ENCODE peak calls at places on chromosomes 13 and 19, in five cellular contexts. One of them, this sample, is unnamed.

GRCh38 chr19:6041991-6042421 is 64.1 kb upstream of the RANBP3 start:
- DNase-seq in T-helper 9 cell: no peak
- DNase-seq in activated T-helper 1 cell treated with anti-CD3 and anti-CD28 coated beads, Interleukin-2, amount 50 U/mL, for 16 hours: no peak
- DNase-seq in stimulated activated CD4-positive, alpha-beta T cell treated with anti-CD3 and anti-CD28 coated beads, Interleukin-4, amount 100 ng/mL, for 24 hours: no peak
- DNase-seq in COR-L47: no peak
- DNase-seq in this sample: no peak

GRCh38 chr13:112923962-112924361 is 45.1 kb upstream of the MCF2L start:
- DNase-seq in T-helper 9 cell: no peak
- DNase-seq in activated T-helper 1 cell treated with anti-CD3 and anti-CD28 coated beads, Interleukin-2, amount 50 U/mL, for 16 hours: no peak
- DNase-seq in stimulated activated CD4-positive, alpha-beta T cell treated with anti-CD3 and anti-CD28 coated beads, Interleukin-4, amount 100 ng/mL, for 24 hours: no peak
- DNase-seq in COR-L47: no peak
- DNase-seq in this sample: no peak

GRCh38 chr19:46489445-46490272 is 6.0 kb downstream of the PNMA8B start:
- DNase-seq in T-helper 9 cell: no peak
- DNase-seq in activated T-helper 1 cell treated with anti-CD3 and anti-CD28 coated beads, Interleukin-2, amount 50 U/mL, for 16 hours: no peak
- DNase-seq in stimulated activated CD4-positive, alpha-beta T cell treated with anti-CD3 and anti-CD28 coated beads, Interleukin-4, amount 100 ng/mL, for 24 hours: no peak
- DNase-seq in COR-L47: no peak
- DNase-seq in this sample: no peak

GRCh38 chr13:27279506-27279905 is 8.9 kb downstream of the RASL11A start:
- DNase-seq in T-helper 9 cell: no peak
- DNase-seq in activated T-helper 1 cell treated with anti-CD3 and anti-CD28 coated beads, Interleukin-2, amount 50 U/mL, for 16 hours: no peak
- DNase-seq in stimulated activated CD4-positive, alpha-beta T cell treated with anti-CD3 and anti-CD28 coated beads, Interleukin-4, amount 100 ng/mL, for 24 hours: no peak
- DNase-seq in COR-L47: no peak
- DNase-seq in this sample: no peak

GRCh38 chr13:68185767-68186166 is 955.6 kb upstream of the PCDH9 start:
- DNase-seq in T-helper 9 cell: no peak
- DNase-seq in activated T-helper 1 cell treated with anti-CD3 and anti-CD28 coated beads, Interleukin-2, amount 50 U/mL, for 16 hours: no peak
- DNase-seq in stimulated activated CD4-positive, alpha-beta T cell treated with anti-CD3 and anti-CD28 coated beads, Interleukin-4, amount 100 ng/mL, for 24 hours: no peak
- DNase-seq in COR-L47: no peak
- DNase-seq in this sample: no peak

GRCh38 chr13:39374741-39375189 is 228.2 kb downstream of the LHFPL6 start:
- DNase-seq in T-helper 9 cell: no peak
- DNase-seq in activated T-helper 1 cell treated with anti-CD3 and anti-CD28 coated beads, Interleukin-2, amount 50 U/mL, for 16 hours: no peak
- DNase-seq in stimulated activated CD4-positive, alpha-beta T cell treated with anti-CD3 and anti-CD28 coated beads, Interleukin-4, amount 100 ng/mL, for 24 hours: no peak
- DNase-seq in COR-L47: no peak
- DNase-seq in this sample: no peak

GRCh38 chr13:111388851-111389500 is 68.5 kb downstream of the TEX29 start:
- DNase-seq in T-helper 9 cell: no peak
- DNase-seq in activated T-helper 1 cell treated with anti-CD3 and anti-CD28 coated beads, Interleukin-2, amount 50 U/mL, for 16 hours: no peak
- DNase-seq in stimulated activated CD4-positive, alpha-beta T cell treated with anti-CD3 and anti-CD28 coated beads, Interleukin-4, amount 100 ng/mL, for 24 hours: peak
- DNase-seq in COR-L47: no peak
- DNase-seq in this sample: no peak

GRCh38 chr13:103839460-103839859 is 773.2 kb upstream of the SLC10A2 start:
- DNase-seq in T-helper 9 cell: no peak
- DNase-seq in activated T-helper 1 cell treated with anti-CD3 and anti-CD28 coated beads, Interleukin-2, amount 50 U/mL, for 16 hours: no peak
- DNase-seq in stimulated activated CD4-positive, alpha-beta T cell treated with anti-CD3 and anti-CD28 coated beads, Interleukin-4, amount 100 ng/mL, for 24 hours: no peak
- DNase-seq in COR-L47: no peak
- DNase-seq in this sample: peak

GRCh38 chr19:55545913-55546495 is 661 bp upstream of the SBK3 start:
- DNase-seq in T-helper 9 cell: no peak
- DNase-seq in activated T-helper 1 cell treated with anti-CD3 and anti-CD28 coated beads, Interleukin-2, amount 50 U/mL, for 16 hours: no peak
- DNase-seq in stimulated activated CD4-positive, alpha-beta T cell treated with anti-CD3 and anti-CD28 coated beads, Interleukin-4, amount 100 ng/mL, for 24 hours: no peak
- DNase-seq in COR-L47: no peak
- DNase-seq in this sample: no peak

GRCh38 chr19:29854033-29854432 is 42.2 kb downstream of the CCNE1 start:
- DNase-seq in T-helper 9 cell: no peak
- DNase-seq in activated T-helper 1 cell treated with anti-CD3 and anti-CD28 coated beads, Interleukin-2, amount 50 U/mL, for 16 hours: no peak
- DNase-seq in stimulated activated CD4-positive, alpha-beta T cell treated with anti-CD3 and anti-CD28 coated beads, Interleukin-4, amount 100 ng/mL, for 24 hours: no peak
- DNase-seq in COR-L47: no peak
- DNase-seq in this sample: no peak

GRCh38 chr13:26867451-26868067 is 107.0 kb upstream of the GPR12 start:
- DNase-seq in T-helper 9 cell: no peak
- DNase-seq in activated T-helper 1 cell treated with anti-CD3 and anti-CD28 coated beads, Interleukin-2, amount 50 U/mL, for 16 hours: no peak
- DNase-seq in stimulated activated CD4-positive, alpha-beta T cell treated with anti-CD3 and anti-CD28 coated beads, Interleukin-4, amount 100 ng/mL, for 24 hours: no peak
- DNase-seq in COR-L47: no peak
- DNase-seq in this sample: no peak

GRCh38 chr19:49362926-49363264 is 679 bp upstream of the TEAD2 start:
- DNase-seq in T-helper 9 cell: no peak
- DNase-seq in activated T-helper 1 cell treated with anti-CD3 and anti-CD28 coated beads, Interleukin-2, amount 50 U/mL, for 16 hours: no peak
- DNase-seq in stimulated activated CD4-positive, alpha-beta T cell treated with anti-CD3 and anti-CD28 coated beads, Interleukin-4, amount 100 ng/mL, for 24 hours: no peak
- DNase-seq in COR-L47: no peak
- DNase-seq in this sample: no peak

GRCh38 chr13:99774644-99775043 is 196.9 kb downstream of the ZIC5 start:
- DNase-seq in T-helper 9 cell: no peak
- DNase-seq in activated T-helper 1 cell treated with anti-CD3 and anti-CD28 coated beads, Interleukin-2, amount 50 U/mL, for 16 hours: no peak
- DNase-seq in stimulated activated CD4-positive, alpha-beta T cell treated with anti-CD3 and anti-CD28 coated beads, Interleukin-4, amount 100 ng/mL, for 24 hours: no peak
- DNase-seq in COR-L47: no peak
- DNase-seq in this sample: no peak

GRCh38 chr13:27036236-27036981 is 135.2 kb downstream of the USP12 start:
- DNase-seq in T-helper 9 cell: no peak
- DNase-seq in activated T-helper 1 cell treated with anti-CD3 and anti-CD28 coated beads, Interleukin-2, amount 50 U/mL, for 16 hours: no peak
- DNase-seq in stimulated activated CD4-positive, alpha-beta T cell treated with anti-CD3 and anti-CD28 coated beads, Interleukin-4, amount 100 ng/mL, for 24 hours: no peak
- DNase-seq in COR-L47: no peak
- DNase-seq in this sample: no peak